ENCODE peak calls at places on chromosomes 16 and 17, in four cellular contexts. W is IMR-90, N is neural progenitor cell, V is Calu3. T is an unnamed sample.

GRCh38 chr16:65574311-65574966 is 452.6 kb upstream of the CDH11 start:
- DNase-seq in W (no peak), N (no peak), V (no peak), T (no peak)

GRCh38 chr16:67088551-67088950 is 21.2 kb upstream of the PHAF1 start:
- DNase-seq in W (no peak), N (peak), V (no peak), T (no peak)

GRCh38 chr16:85970712-85971220 is 71.8 kb downstream of the IRF8 start:
- DNase-seq in W (peak), N (no peak), V (peak), T (no peak)

GRCh38 chr17:40433551-40434384 is 9.5 kb upstream of the IGFBP4 start:
- DNase-seq in W (no peak), N (peak), V (peak), T (no peak)

GRCh38 chr17:13086142-13086769 is 68.4 kb upstream of the ELAC2 start:
- DNase-seq in W (no peak), N (no peak), V (no peak), T (no peak)

GRCh38 chr16:12120331-12120981 is 143.9 kb downstream of the SNX29 start:
- DNase-seq in W (peak), N (no peak), V (no peak), T (peak)

GRCh38 chr17:65468321-65468720 is 93.1 kb downstream of the AXIN2 start:
- DNase-seq in W (no peak), N (no peak), V (no peak), T (no peak)

GRCh38 chr17:30290696-30291570 is 811 bp downstream of the BLMH start:
- DNase-seq in W (peak), N (peak), V (peak), T (peak)

GRCh38 chr16:74607310-74607966 is 524 bp upstream of the GLG1 start:
- DNase-seq in W (no peak), N (no peak), V (no peak), T (no peak)

GRCh38 chr17:63476857-63477470 is at the start of gene ACE:
- DNase-seq in W (peak), N (peak), V (peak), T (peak)

GRCh38 chr16:50102046-50102756 is 36.4 kb downstream of the HEATR3 start:
- DNase-seq in W (peak), N (no peak), V (no peak), T (no peak)

GRCh38 chr17:67546578-67547527 is 169.8 kb downstream of the PITPNC1 start:
- DNase-seq in W (peak), N (no peak), V (peak), T (no peak)

GRCh38 chr17:46092996-46093395 is 93.9 kb downstream of the STH start:
- DNase-seq in W (peak), N (no peak), V (no peak), T (no peak)

GRCh38 chr17:18946536-18946935 is 5.4 kb upstream of the SLC5A10 start:
- DNase-seq in W (peak), N (no peak), V (no peak), T (no peak)

GRCh38 chr16:85935957-85936760 is 37.2 kb downstream of the IRF8 start:
- DNase-seq in W (no peak), N (no peak), V (no peak), T (no peak)

GRCh38 chr16:69867796-69868565 is 83.2 kb upstream of the CLEC18A start:
- DNase-seq in W (no peak), N (no peak), V (no peak), T (no peak)

GRCh38 chr16:27254262-27254811 is 14.2 kb downstream of the NSMCE1 start:
- DNase-seq in W (no peak), N (no peak), V (no peak), T (no peak)

GRCh38 chr16:3348547-3349167 is 7.0 kb upstream of the OR2C1 start:
- DNase-seq in W (no peak), N (no peak), V (no peak), T (no peak)

GRCh38 chr16:81652798-81653505 is 126.1 kb upstream of the PLCG2 start:
- DNase-seq in W (no peak), N (peak), V (no peak), T (no peak)

GRCh38 chr16:56203052-56203451 is 11.8 kb downstream of the GNAO1 start:
- DNase-seq in W (peak), N (peak), V (peak), T (peak)

GRCh38 chr16:17555176-17555575 is 84.4 kb upstream of the XYLT1 start:
- DNase-seq in W (peak), N (no peak), V (no peak), T (no peak)

GRCh38 chr17:32127156-32127897 is 15.0 kb upstream of the RHOT1 start:
- DNase-seq in W (peak), N (peak), V (peak), T (peak)

GRCh38 chr17:51585514-51586104 is 325.3 kb downstream of the UTP18 start:
- DNase-seq in W (no peak), N (peak), V (peak), T (peak)

DNA sequence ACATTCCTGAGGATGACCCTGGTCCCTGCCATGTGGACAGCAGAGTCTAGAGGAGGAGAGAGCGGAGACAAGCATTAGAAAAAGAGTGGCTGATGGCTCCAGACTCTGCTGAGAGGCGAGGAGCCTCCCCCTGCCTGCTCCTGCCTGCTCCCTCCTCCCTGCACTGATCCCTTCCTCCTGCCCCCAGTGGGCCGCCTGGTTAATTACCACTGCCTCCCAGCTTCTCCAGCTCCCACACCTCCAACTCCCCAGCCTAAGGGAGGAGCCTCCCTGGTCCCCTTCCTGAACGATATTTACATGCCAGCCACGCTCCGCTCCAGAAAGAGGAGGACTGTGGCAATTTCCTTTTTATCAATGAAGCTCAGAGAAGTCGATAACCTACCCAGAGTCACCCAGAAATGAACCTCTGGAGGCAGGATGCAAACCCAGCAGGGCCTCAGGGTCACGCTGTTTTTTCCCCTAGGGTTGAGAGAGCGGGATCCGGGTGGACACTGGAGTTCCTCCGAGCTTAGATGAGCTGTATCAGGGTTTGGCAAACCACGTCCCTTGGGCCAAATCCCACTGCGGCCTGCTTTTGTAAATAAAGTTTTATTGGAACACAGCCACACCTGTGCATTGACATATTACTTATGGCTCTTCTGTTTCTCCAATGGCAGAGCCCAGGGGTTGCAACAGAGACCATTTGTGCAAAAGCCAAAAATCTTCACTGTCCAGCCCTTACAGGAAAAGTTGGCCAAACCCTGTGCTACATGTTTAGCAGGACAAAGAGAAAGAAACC is 27.1 kb upstream of the JPH3 start:
- DNase-seq in W (no peak), N (peak), V (no peak), T (peak)
- TF ChIP-seq CTCF in W (no peak), N (peak), V (no peak), T (no peak)

GRCh38 chr16:87950765-87951549 is at the start of gene BANP:
- DNase-seq in W (peak), N (peak), V (peak), T (peak)

GRCh38 chr16:87954361-87954760 is 3.1 kb downstream of the BANP start:
- DNase-seq in W (no peak), N (no peak), V (no peak), T (no peak)

GRCh38 chr16:87952751-87953150 is 1.5 kb downstream of the BANP start:
- DNase-seq in W (no peak), N (no peak), V (no peak), T (no peak)

GRCh38 chr16:87953308-87954208 is 2.3 kb downstream of the BANP start:
- DNase-seq in W (no peak), N (no peak), V (no peak), T (no peak)

GRCh38 chr16:87951550-87952538 is 610 bp downstream of the BANP start:
- DNase-seq in W (no peak), N (no peak), V (peak), T (peak)
- TF ChIP-seq CTCF in W (peak), N (peak), V (peak), T (peak)

GRCh38 chr17:11901901-11902300 is 95.4 kb downstream of the ZNF18 start:
- DNase-seq in W (no peak), N (no peak), V (no peak), T (no peak)

GRCh38 chr17:11900103-11900502 is 97.2 kb downstream of the ZNF18 start:
- DNase-seq in W (no peak), N (no peak), V (no peak), T (no peak)

GRCh38 chr17:11900655-11901054 is 96.6 kb downstream of the ZNF18 start:
- DNase-seq in W (no peak), N (no peak), V (no peak), T (no peak)

GRCh38 chr17:11898526-11899235 is 98.6 kb downstream of the ZNF18 start:
- DNase-seq in W (no peak), N (peak), V (no peak), T (no peak)

DNA sequence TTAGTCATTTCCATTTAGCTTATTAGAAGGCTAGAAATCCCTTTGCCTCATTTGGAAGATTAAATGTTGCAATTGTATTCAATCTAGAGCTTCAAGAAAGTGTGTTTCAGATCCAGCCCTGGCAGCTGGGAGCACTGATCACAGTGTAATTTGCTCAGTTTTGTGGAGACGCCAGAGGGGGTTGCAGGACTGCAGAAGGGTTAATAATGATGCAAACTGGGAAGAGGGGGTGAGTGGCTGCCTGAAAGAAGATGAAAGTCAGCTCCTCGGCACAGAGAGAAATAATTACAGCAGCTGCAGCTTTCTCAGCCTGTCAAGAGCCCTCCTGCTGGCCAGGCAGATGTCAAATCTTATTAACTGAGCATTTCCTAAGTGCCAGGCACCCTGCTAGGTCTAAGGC is 97.8 kb downstream of the ZNF18 start:
- DNase-seq in W (no peak), N (peak), V (no peak), T (no peak)
- TF ChIP-seq CTCF in W (no peak), N (peak), V (no peak), T (no peak)

GRCh38 chr17:72113751-72114150 is 7.1 kb upstream of the SOX9 start:
- DNase-seq in W (no peak), N (no peak), V (no peak), T (no peak)
- TF ChIP-seq CTCF in W (no peak), N (no peak), V (no peak), T (no peak)

GRCh38 chr17:7634384-7634783 is 4.4 kb downstream of the SHBG start:
- DNase-seq in W (peak), N (peak), V (peak), T (peak)

GRCh38 chr17:7629939-7630571 is at the start of gene SHBG:
- DNase-seq in W (no peak), N (no peak), V (no peak), T (no peak)

GRCh38 chr17:7632492-7632894 is 2.6 kb downstream of the SHBG start:
- DNase-seq in W (peak), N (peak), V (peak), T (no peak)

GRCh38 chr17:7631398-7632380 is 1.8 kb downstream of the SHBG start:
- DNase-seq in W (no peak), N (no peak), V (no peak), T (no peak)

DNA sequence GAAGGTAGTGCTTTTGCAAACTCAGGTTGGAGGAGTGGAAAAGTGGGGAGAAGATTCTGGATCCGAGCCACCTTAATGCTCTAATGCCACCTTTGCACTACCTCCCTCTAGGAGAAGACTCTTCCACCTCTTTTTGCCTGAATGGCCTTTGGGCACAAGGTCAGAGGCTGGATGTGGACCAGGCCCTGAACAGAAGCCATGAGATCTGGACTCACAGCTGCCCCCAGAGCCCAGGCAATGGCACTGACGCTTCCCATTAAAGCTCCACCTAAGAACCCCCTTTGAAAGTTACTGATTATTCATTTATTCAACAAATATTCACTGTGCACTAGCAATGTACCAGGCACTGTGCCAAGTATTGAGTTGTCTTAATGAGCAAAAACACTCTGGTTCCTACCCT is 3.2 kb downstream of the SHBG start:
- DNase-seq in W (no peak), N (no peak), V (no peak), T (no peak)
- TF ChIP-seq CTCF in W (no peak), N (no peak), V (no peak), T (no peak)

GRCh38 chr17:21239680-21240374 is 13.4 kb downstream of the NATD1 start:
- DNase-seq in W (peak), N (peak), V (no peak), T (no peak)
- TF ChIP-seq CTCF in W (peak), N (peak), V (peak), T (peak)

GRCh38 chr17:17541640-17542001 is 45.4 kb upstream of the RASD1 start:
- DNase-seq in W (no peak), N (no peak), V (no peak), T (no peak)

GRCh38 chr17:17540278-17540906 is 44.2 kb upstream of the RASD1 start:
- DNase-seq in W (no peak), N (peak), V (no peak), T (peak)

GRCh38 chr17:17540935-17541639 is 44.9 kb upstream of the RASD1 start:
- DNase-seq in W (no peak), N (no peak), V (no peak), T (no peak)

GRCh38 chr17:17538417-17539391 is 42.5 kb upstream of the RASD1 start:
- DNase-seq in W (peak), N (no peak), V (peak), T (no peak)

GRCh38 chr17:17539591-17539990 is 43.4 kb upstream of the RASD1 start:
- DNase-seq in W (no peak), N (no peak), V (no peak), T (no peak)
- TF ChIP-seq CTCF in W (no peak), N (no peak), V (no peak), T (no peak)

DNA sequence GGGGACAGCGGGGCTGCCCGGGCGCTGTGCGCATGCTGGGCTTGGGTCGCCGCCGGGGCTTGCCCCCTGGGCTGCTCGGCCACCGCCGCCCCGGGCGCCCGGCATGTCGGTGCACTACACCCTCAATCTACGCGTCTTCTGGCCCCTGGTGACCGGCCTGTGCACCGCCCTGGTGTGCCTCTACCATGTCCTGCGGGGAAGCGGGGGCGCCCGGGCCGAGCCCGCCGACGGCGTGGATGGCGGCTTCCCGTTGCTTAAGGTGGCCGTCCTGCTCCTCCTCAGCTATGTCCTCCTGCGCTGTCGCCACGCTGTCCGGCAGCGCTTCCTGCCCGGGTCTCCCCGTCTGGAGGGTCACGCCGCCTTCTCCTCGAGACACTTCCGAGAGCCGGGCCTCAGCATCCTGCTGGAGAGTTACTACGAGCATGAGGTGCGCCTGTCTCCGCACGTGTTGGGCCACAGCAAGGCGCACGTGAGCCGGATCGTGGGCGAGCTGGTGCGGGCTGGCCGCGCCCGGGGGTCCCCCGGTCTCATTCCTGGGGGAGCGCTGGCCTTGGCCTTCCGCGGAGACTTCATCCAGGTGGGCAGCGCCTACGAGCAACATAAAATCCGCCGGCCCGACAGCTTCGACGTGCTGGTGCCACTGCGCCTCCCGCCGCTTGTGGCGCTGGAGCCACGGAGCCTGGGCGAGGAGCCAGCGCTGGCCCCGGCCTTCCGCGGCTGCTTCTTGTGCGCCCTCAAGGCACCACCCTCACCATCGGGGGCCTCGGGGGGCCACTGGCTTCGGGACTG is 789 bp downstream of the ITPRIPL2 start:
- DNase-seq in W (peak), N (peak), V (peak), T (peak)
- TF ChIP-seq CTCF in W (no peak), N (no peak), V (no peak), T (no peak)

DNA sequence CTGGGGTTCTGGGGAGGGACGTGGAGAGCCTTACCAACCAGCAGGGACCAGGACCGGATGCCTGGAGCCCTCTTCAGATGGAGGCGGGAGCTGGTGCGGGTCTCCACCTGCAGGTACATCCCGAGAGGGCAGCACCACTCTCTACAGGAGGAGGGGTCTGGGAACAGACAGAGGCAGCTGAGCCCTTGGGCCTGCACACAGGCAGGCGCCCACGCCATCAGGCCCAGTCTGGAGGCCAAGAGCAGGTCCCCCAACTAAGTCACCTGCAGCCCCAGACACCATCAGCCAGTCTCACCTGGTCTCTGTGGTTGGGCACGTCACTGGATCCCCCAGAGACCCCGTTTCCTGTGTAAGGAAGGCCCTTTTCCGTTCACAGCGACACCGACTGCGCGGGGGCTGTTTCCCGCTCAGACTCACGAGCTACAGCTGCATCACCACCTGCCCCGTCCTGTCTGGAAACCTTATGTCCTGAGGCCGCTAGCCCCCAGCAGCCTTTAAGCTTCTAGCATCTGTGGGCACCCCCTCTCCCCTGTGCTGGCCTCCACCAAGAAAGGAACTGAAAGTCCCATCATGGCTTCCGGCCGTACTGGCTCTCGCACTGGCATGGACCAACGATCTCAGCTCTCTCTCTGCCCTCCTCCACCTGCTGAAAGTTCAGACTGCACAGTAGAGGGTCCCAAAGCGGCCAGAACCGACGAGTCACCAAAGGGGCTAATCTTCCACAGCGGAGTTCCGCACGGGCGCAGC is 1.2 kb downstream of the CYBC1 start:
- DNase-seq in W (no peak), N (peak), V (no peak), T (no peak)
- TF ChIP-seq CTCF in W (no peak), N (no peak), V (no peak), T (no peak)

DNA sequence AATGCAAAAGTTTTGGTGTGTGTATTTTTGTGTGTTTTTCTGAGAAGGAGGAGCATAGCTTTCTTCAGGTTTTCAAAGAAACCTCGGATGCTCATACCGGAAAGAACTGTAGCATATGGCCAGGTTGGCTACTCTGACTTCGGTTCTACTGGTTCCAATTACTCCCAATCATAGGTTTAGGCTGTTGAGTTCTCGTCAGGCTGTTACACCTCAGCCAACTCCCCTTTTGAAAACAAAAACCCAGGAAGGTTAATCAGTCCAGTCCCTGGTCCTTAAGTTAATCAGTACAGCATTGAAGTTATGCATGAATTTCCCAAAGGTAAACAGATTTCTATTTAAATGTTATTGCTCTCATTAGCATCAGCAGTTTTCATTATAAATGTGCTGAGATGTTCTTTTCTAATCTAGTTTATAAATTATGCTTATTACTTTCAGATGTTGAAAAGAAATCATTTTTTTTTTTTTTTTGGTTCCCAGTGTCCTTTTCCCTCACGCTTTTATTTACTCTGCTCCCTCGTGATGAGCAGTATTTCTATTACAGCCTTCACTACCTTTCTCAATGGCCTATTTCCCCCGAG is 111.0 kb downstream of the NPIPB5 start:
- DNase-seq in W (no peak), N (no peak), V (no peak), T (no peak)
- TF ChIP-seq CTCF in W (no peak), N (no peak), V (no peak), T (no peak)

T was measured in glutamatergic neuron.